ENCODE peak calls at places on chromosome 3, in seven cellular contexts. One of them, this sample, is unnamed.

GRCh38 chr3:142931222-142931621 is 32.3 kb downstream of the PAQR9 start:
- DNase-seq in neuronal stem cell: no peak
- DNase-seq in HEK293T: peak
- DNase-seq in WTC11: peak
- DNase-seq in HuH-7: peak
- DNase-seq in GM13976: peak
- DNase-seq in CD4-positive, alpha-beta memory T cell: no peak
- DNase-seq in this sample: no peak

GRCh38 chr3:68060186-68060585 is 405.8 kb upstream of the SUCLG2 start:
- DNase-seq in neuronal stem cell: no peak
- DNase-seq in HEK293T: no peak
- DNase-seq in WTC11: no peak
- DNase-seq in HuH-7: no peak
- DNase-seq in GM13976: no peak
- DNase-seq in CD4-positive, alpha-beta memory T cell: no peak
- DNase-seq in this sample: no peak

GRCh38 chr3:99872633-99873254 is 55.1 kb downstream of the CMSS1 start:
- DNase-seq in neuronal stem cell: no peak
- DNase-seq in HEK293T: no peak
- DNase-seq in WTC11: no peak
- DNase-seq in HuH-7: no peak
- DNase-seq in GM13976: peak
- DNase-seq in CD4-positive, alpha-beta memory T cell: no peak
- DNase-seq in this sample: no peak

GRCh38 chr3:47347217-47347801 is 33.5 kb upstream of the PTPN23 start:
- DNase-seq in neuronal stem cell: no peak
- DNase-seq in HEK293T: no peak
- DNase-seq in WTC11: no peak
- DNase-seq in HuH-7: no peak
- DNase-seq in GM13976: peak
- DNase-seq in CD4-positive, alpha-beta memory T cell: no peak
- DNase-seq in this sample: no peak

GRCh38 chr3:161395115-161395514 is 23.8 kb upstream of the SPTSSB start:
- DNase-seq in neuronal stem cell: no peak
- DNase-seq in HEK293T: no peak
- DNase-seq in WTC11: no peak
- DNase-seq in HuH-7: no peak
- DNase-seq in GM13976: no peak
- DNase-seq in CD4-positive, alpha-beta memory T cell: peak
- DNase-seq in this sample: no peak

GRCh38 chr3:27752926-27753325 is 30.8 kb upstream of the EOMES start:
- DNase-seq in neuronal stem cell: no peak
- DNase-seq in HEK293T: no peak
- DNase-seq in WTC11: no peak
- DNase-seq in HuH-7: no peak
- DNase-seq in GM13976: no peak
- DNase-seq in CD4-positive, alpha-beta memory T cell: no peak
- DNase-seq in this sample: no peak

GRCh38 chr3:132773071-132773619 is 50.9 kb upstream of the NPHP3 start:
- DNase-seq in neuronal stem cell: peak
- DNase-seq in HEK293T: no peak
- DNase-seq in WTC11: no peak
- DNase-seq in HuH-7: no peak
- DNase-seq in GM13976: no peak
- DNase-seq in CD4-positive, alpha-beta memory T cell: no peak
- DNase-seq in this sample: no peak

GRCh38 chr3:1406250-1406649 is 313.4 kb downstream of the CNTN6 start:
- DNase-seq in neuronal stem cell: no peak
- DNase-seq in HEK293T: no peak
- DNase-seq in WTC11: no peak
- DNase-seq in HuH-7: no peak
- DNase-seq in GM13976: no peak
- DNase-seq in CD4-positive, alpha-beta memory T cell: no peak
- DNase-seq in this sample: no peak

GRCh38 chr3:195554458-195554857 is 11.3 kb upstream of the PPP1R2 start:
- DNase-seq in neuronal stem cell: no peak
- DNase-seq in HEK293T: no peak
- DNase-seq in WTC11: no peak
- DNase-seq in HuH-7: no peak
- DNase-seq in GM13976: no peak
- DNase-seq in CD4-positive, alpha-beta memory T cell: no peak
- DNase-seq in this sample: no peak

GRCh38 chr3:10925436-10926260 is 66.9 kb upstream of the SLC6A1 start:
- DNase-seq in neuronal stem cell: no peak
- DNase-seq in HEK293T: no peak
- DNase-seq in WTC11: no peak
- DNase-seq in HuH-7: no peak
- DNase-seq in GM13976: no peak
- DNase-seq in CD4-positive, alpha-beta memory T cell: no peak
- DNase-seq in this sample: no peak

GRCh38 chr3:55797084-55797483 is 310.0 kb upstream of the WNT5A start:
- DNase-seq in neuronal stem cell: no peak
- DNase-seq in HEK293T: no peak
- DNase-seq in WTC11: no peak
- DNase-seq in HuH-7: no peak
- DNase-seq in GM13976: no peak
- DNase-seq in CD4-positive, alpha-beta memory T cell: no peak
- DNase-seq in this sample: no peak

GRCh38 chr3:97738761-97739160 is 25.8 kb upstream of the ARL6 start:
- DNase-seq in neuronal stem cell: no peak
- DNase-seq in HEK293T: no peak
- DNase-seq in WTC11: no peak
- DNase-seq in HuH-7: no peak
- DNase-seq in GM13976: no peak
- DNase-seq in CD4-positive, alpha-beta memory T cell: no peak
- DNase-seq in this sample: no peak

GRCh38 chr3:169661567-169662214 is 1.8 kb downstream of the MECOM start:
- DNase-seq in neuronal stem cell: peak
- DNase-seq in HEK293T: peak
- DNase-seq in WTC11: peak
- DNase-seq in HuH-7: peak
- DNase-seq in GM13976: peak
- DNase-seq in CD4-positive, alpha-beta memory T cell: peak
- DNase-seq in this sample: peak

This sample was measured in A673.